ENCODE peak calls at places on chromosomes 3 and 15, in seven cellular contexts. R, S, U, P, B, C and G are unnamed samples.

GRCh38 chr3:117400303-117400702 is 690.7 kb downstream of the TUSC7 start:
- DNase-seq in R (no peak), S (no peak), U (peak; percentile 2), P (no peak), B (no peak), C (no peak), G (no peak)

GRCh38 chr3:29335921-29336320 is 55.0 kb downstream of the RBMS3 start:
- DNase-seq in R (no peak), S (no peak), U (no peak), P (no peak), B (no peak), C (no peak), G (no peak)

GRCh38 chr15:68578960-68579935 is at the start of gene CORO2B:
- DNase-seq in R (peak; percentile 54), S (peak; percentile 31), U (peak; percentile 48), P (peak; percentile 42), B (no peak), C (no peak), G (peak; percentile 61)

GRCh38 chr3:101936419-101937331 is 87.4 kb downstream of the NFKBIZ start:
- DNase-seq in R (no peak), S (peak; percentile 27), U (peak; percentile 94), P (no peak), B (no peak), C (no peak), G (no peak)

GRCh38 chr3:141795719-141796435 is 32.7 kb downstream of the GRK7 start:
- DNase-seq in R (no peak), S (no peak), U (peak; percentile 37), P (no peak), B (peak; percentile 44), C (peak; percentile 13), G (no peak)

GRCh38 chr3:86984271-86984670 is 6.7 kb downstream of the VGLL3 start:
- DNase-seq in R (no peak), S (no peak), U (no peak), P (no peak), B (no peak), C (no peak), G (no peak)

GRCh38 chr3:49723301-49723630 is 485 bp downstream of the GMPPB start:
- DNase-seq in R (peak; percentile 83), S (peak; percentile 48), U (peak; percentile 60), P (no peak), B (peak; percentile 72), C (peak; percentile 46), G (no peak)

GRCh38 chr3:21738935-21739334 is 12.1 kb downstream of the ZNF385D start:
- DNase-seq in R (no peak), S (no peak), U (no peak), P (no peak), B (no peak), C (no peak), G (no peak)

GRCh38 chr3:111963424-111963823 is 15.4 kb upstream of the ABHD10 start:
- DNase-seq in R (no peak), S (peak; percentile 39), U (peak; percentile 88), P (no peak), B (no peak), C (no peak), G (no peak)

GRCh38 chr3:64327039-64327804 is 102.0 kb upstream of the PRICKLE2 start:
- DNase-seq in R (no peak), S (no peak), U (peak; percentile 38), P (peak; percentile 87), B (peak; percentile 54), C (no peak), G (no peak)
- H3K27ac ChIP-seq in R (peak overlapping the region; percentile 58), S (no peak overlapping the region), U (no peak overlapping the region), P (peak overlapping the region; percentile 85), B (peak overlapping the region; percentile 55), C (no peak overlapping the region), G (no peak overlapping the region)

GRCh38 chr15:75599396-75599795 is 20.3 kb upstream of the PTPN9 start:
- DNase-seq in R (no peak), S (no peak), U (peak; percentile 88), P (no peak), B (no peak), C (no peak), G (no peak)
- H3K27ac ChIP-seq in R (no peak overlapping the region), S (no peak overlapping the region), U (no peak overlapping the region), P (no peak overlapping the region), B (no peak overlapping the region), C (no peak overlapping the region), G (no peak overlapping the region)

DNA sequence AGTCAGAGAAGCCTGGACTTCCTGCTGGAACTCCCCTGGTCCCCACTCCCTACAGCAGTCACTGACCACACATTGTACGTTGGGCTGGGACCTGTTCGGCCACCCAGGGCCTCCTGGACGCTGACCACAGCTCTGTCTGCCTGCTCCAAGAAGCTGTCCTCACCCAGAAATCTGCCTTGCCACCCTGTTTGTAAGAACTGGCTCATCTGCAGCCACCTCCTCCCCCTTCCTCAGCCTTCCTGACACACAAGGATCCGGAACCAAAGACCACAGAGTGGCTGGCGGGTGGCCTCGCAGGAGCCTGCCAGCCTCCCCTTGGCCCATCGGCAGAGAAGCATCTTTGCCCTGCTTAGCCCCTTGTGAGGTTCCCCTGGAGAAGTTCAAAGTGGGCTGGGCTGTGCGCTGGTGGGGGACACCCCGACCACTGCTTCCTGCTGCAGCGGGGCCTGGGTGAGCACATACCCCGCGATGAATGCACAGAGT is 91.9 kb downstream of the PCSK6 start:
- DNase-seq in R (no peak), S (no peak), U (no peak), P (no peak), B (no peak), C (no peak), G (no peak)
- H3K27ac ChIP-seq in R (no peak overlapping the region), S (no peak overlapping the region), U (no peak overlapping the region), P (no peak overlapping the region), B (no peak overlapping the region), C (no peak overlapping the region), G (no peak overlapping the region)

GRCh38 chr15:89198196-89198595 is 23.2 kb downstream of the RLBP1 start:
- DNase-seq in R (no peak), S (no peak), U (no peak), P (no peak), B (no peak), C (no peak), G (no peak)
- H3K27ac ChIP-seq in R (peak overlapping the region; percentile 28), S (no peak overlapping the region), U (no peak overlapping the region), P (peak overlapping the region; percentile 45), B (no peak overlapping the region), C (no peak overlapping the region), G (peak overlapping the region; percentile 92)

GRCh38 chr3:128813003-128813564 is 66.3 kb upstream of the ACAD9 start:
- DNase-seq in R (no peak), S (no peak), U (no peak), P (peak; percentile 35), B (no peak), C (no peak), G (no peak)
- H3K27ac ChIP-seq in R (no peak overlapping the region), S (no peak overlapping the region), U (no peak overlapping the region), P (peak overlapping the region; percentile 77), B (peak overlapping the region; percentile 97), C (no peak overlapping the region), G (peak overlapping the region; percentile 84)

GRCh38 chr15:70763950-70764730 is 782 bp upstream of the UACA start:
- DNase-seq in R (peak; percentile 29), S (no peak), U (no peak), P (no peak), B (no peak), C (no peak), G (no peak)

GRCh38 chr15:70761931-70762468 is 1.4 kb downstream of the UACA start:
- DNase-seq in R (no peak), S (no peak), U (no peak), P (no peak), B (no peak), C (no peak), G (no peak)

GRCh38 chr15:70761046-70761445 is 2.3 kb downstream of the UACA start:
- DNase-seq in R (no peak), S (no peak), U (no peak), P (no peak), B (no peak), C (no peak), G (no peak)

GRCh38 chr15:70762469-70763119 is 764 bp downstream of the UACA start:
- DNase-seq in R (peak; percentile 67), S (peak; percentile 61), U (peak; percentile 80), P (peak; percentile 37), B (no peak), C (no peak), G (no peak)

GRCh38 chr15:70763120-70763949 is at the start of gene UACA:
- DNase-seq in R (peak; percentile 98), S (peak; percentile 99), U (peak; percentile 96), P (peak; percentile 98), B (peak; percentile 92), C (peak; percentile 63), G (peak; percentile 82)
- H3K27ac ChIP-seq in R (peak within 1 kb of the TSS; percentile 93), S (peak within 1 kb of the TSS; percentile 95), U (peak within 1 kb of the TSS; percentile 89), P (peak within 1 kb of the TSS; percentile 92), B (peak within 1 kb of the TSS; percentile 100), C (no peak within 1 kb of the TSS), G (peak within 1 kb of the TSS; percentile 47)

GRCh38 chr15:89382288-89382687 is 47.7 kb upstream of the POLG start:
- DNase-seq in R (no peak), S (no peak), U (no peak), P (no peak), B (no peak), C (no peak), G (peak; percentile 23)

GRCh38 chr15:89381888-89382287 is 47.3 kb upstream of the POLG start:
- DNase-seq in R (no peak), S (no peak), U (no peak), P (no peak), B (no peak), C (no peak), G (no peak)

GRCh38 chr15:89383635-89384604 is 49.3 kb upstream of the POLG start:
- DNase-seq in R (peak; percentile 95), S (peak; percentile 56), U (peak; percentile 38), P (peak; percentile 56), B (no peak), C (no peak), G (no peak)

GRCh38 chr15:89387140-89387903 is 52.7 kb upstream of the POLG start:
- DNase-seq in R (no peak), S (no peak), U (no peak), P (no peak), B (no peak), C (no peak), G (no peak)

DNA sequence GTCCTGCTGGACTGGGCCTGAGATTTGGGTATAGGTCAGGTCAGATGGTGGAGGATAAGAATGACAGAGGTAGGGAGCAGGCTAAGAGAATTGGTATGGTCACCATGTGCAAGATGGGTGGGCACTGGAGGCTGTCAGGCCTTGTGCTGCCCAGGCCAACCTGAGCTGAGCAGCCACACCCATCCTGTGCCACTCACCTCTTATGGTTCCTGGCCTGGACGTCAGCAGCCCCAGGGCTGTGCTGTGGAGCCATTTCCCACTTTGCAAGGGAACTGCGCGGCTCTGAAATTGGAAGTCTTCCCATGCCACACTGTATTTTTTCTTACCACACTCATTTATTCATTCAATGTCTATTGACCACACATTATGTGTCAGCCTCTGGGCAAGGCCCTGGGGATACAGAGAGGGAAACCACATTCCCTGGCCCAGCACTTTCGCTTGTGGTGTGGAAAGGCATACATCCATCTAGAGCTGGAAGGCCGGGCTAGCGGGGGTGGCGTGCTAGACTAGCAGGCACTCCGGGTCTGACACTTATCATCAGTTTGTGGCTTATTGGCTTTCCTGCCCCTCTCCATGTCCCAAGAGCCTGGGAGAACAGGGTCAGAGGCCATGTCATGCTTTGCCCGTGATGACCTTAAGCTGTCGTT is 51.1 kb upstream of the POLG start:
- DNase-seq in R (no peak), S (no peak), U (no peak), P (no peak), B (no peak), C (no peak), G (no peak)
- H3K27ac ChIP-seq in R (no peak overlapping the region), S (no peak overlapping the region), U (no peak overlapping the region), P (no peak overlapping the region), B (no peak overlapping the region), C (no peak overlapping the region), G (no peak overlapping the region)